ENCODE peak calls at places on chromosomes 1 and 21, in seven cellular contexts. One of them, this sample, is unnamed.

GRCh38 chr1:11558286-11558685 is 79.3 kb downstream of the DISP3 start:
- DNase-seq in stomach: no peak
- DNase-seq in choroid plexus epithelial cell: no peak
- DNase-seq in heart right ventricle: no peak
- DNase-seq in GM23338: peak
- DNase-seq in mesendoderm: peak
- DNase-seq in tibial artery: no peak
- DNase-seq in this sample: no peak

GRCh38 chr1:21931171-21932093 is 5.7 kb downstream of the HSPG2 start:
- DNase-seq in tibial artery: peak
- DNase-seq in heart right ventricle: peak
- DNase-seq in GM23338: no peak
- DNase-seq in stomach: peak
- DNase-seq in choroid plexus epithelial cell: peak
- DNase-seq in mesendoderm: peak
- DNase-seq in this sample: no peak

GRCh38 chr1:21645550-21645949 is 23.6 kb downstream of the RAP1GAP start:
- DNase-seq in mesendoderm: no peak
- DNase-seq in heart right ventricle: no peak
- DNase-seq in stomach: no peak
- DNase-seq in GM23338: no peak
- DNase-seq in choroid plexus epithelial cell: no peak
- DNase-seq in tibial artery: no peak
- DNase-seq in this sample: peak

GRCh38 chr1:110697606-110698005 is 22.9 kb upstream of the KCNA3 start:
- DNase-seq in stomach: no peak
- DNase-seq in GM23338: no peak
- DNase-seq in tibial artery: no peak
- DNase-seq in choroid plexus epithelial cell: no peak
- DNase-seq in mesendoderm: no peak
- DNase-seq in heart right ventricle: no peak
- DNase-seq in this sample: no peak

GRCh38 chr1:179924268-179924667 is 30.3 kb upstream of the CEP350 start:
- DNase-seq in tibial artery: no peak
- DNase-seq in mesendoderm: no peak
- DNase-seq in choroid plexus epithelial cell: no peak
- DNase-seq in stomach: no peak
- DNase-seq in GM23338: no peak
- DNase-seq in heart right ventricle: no peak
- DNase-seq in this sample: no peak

GRCh38 chr1:208162903-208163302 is 81.3 kb downstream of the PLXNA2 start:
- DNase-seq in tibial artery: peak
- DNase-seq in stomach: no peak
- DNase-seq in mesendoderm: no peak
- DNase-seq in heart right ventricle: no peak
- DNase-seq in GM23338: no peak
- DNase-seq in choroid plexus epithelial cell: no peak
- DNase-seq in this sample: no peak

GRCh38 chr1:210385228-210385627 is 56.5 kb downstream of the HHAT start:
- DNase-seq in heart right ventricle: no peak
- DNase-seq in choroid plexus epithelial cell: no peak
- DNase-seq in mesendoderm: no peak
- DNase-seq in stomach: no peak
- DNase-seq in tibial artery: no peak
- DNase-seq in GM23338: no peak
- DNase-seq in this sample: no peak

GRCh38 chr1:7420098-7420445 is 351.0 kb upstream of the VAMP3 start:
- DNase-seq in GM23338: no peak
- DNase-seq in stomach: peak
- DNase-seq in mesendoderm: no peak
- DNase-seq in tibial artery: peak
- DNase-seq in heart right ventricle: no peak
- DNase-seq in choroid plexus epithelial cell: no peak
- DNase-seq in this sample: no peak

GRCh38 chr1:234125283-234125682 is 220.8 kb downstream of the SLC35F3 start:
- DNase-seq in GM23338: peak
- DNase-seq in stomach: no peak
- DNase-seq in heart right ventricle: no peak
- DNase-seq in tibial artery: no peak
- DNase-seq in mesendoderm: peak
- DNase-seq in choroid plexus epithelial cell: peak
- DNase-seq in this sample: no peak

GRCh38 chr1:47216278-47217059 is 15.6 kb downstream of the TAL1 start:
- DNase-seq in GM23338: no peak
- DNase-seq in mesendoderm: no peak
- DNase-seq in tibial artery: no peak
- DNase-seq in choroid plexus epithelial cell: no peak
- DNase-seq in stomach: no peak
- DNase-seq in heart right ventricle: no peak
- DNase-seq in this sample: no peak

GRCh38 chr1:31867546-31867945 is 51.7 kb upstream of the SPOCD1 start:
- DNase-seq in mesendoderm: no peak
- DNase-seq in stomach: no peak
- DNase-seq in heart right ventricle: no peak
- DNase-seq in tibial artery: no peak
- DNase-seq in GM23338: no peak
- DNase-seq in choroid plexus epithelial cell: no peak
- DNase-seq in this sample: no peak

GRCh38 chr1:47449702-47450552 is 12.1 kb downstream of the FOXD2 start:
- DNase-seq in stomach: peak
- DNase-seq in mesendoderm: peak
- DNase-seq in GM23338: peak
- DNase-seq in tibial artery: no peak
- DNase-seq in choroid plexus epithelial cell: peak
- DNase-seq in heart right ventricle: peak
- DNase-seq in this sample: peak

GRCh38 chr21:40404319-40404906 is 442.5 kb downstream of the DSCAM start:
- DNase-seq in choroid plexus epithelial cell: no peak
- DNase-seq in heart right ventricle: no peak
- DNase-seq in stomach: no peak
- DNase-seq in mesendoderm: no peak
- DNase-seq in tibial artery: no peak
- DNase-seq in GM23338: no peak
- DNase-seq in this sample: no peak

GRCh38 chr1:215556996-215557395 is 10.1 kb upstream of the KCTD3 start:
- DNase-seq in choroid plexus epithelial cell: no peak
- DNase-seq in mesendoderm: no peak
- DNase-seq in heart right ventricle: no peak
- DNase-seq in stomach: no peak
- DNase-seq in GM23338: no peak
- DNase-seq in tibial artery: no peak
- DNase-seq in this sample: no peak

GRCh38 chr1:182340233-182341058 is 51.1 kb downstream of the GLUL start:
- DNase-seq in choroid plexus epithelial cell: no peak
- DNase-seq in tibial artery: no peak
- DNase-seq in stomach: no peak
- DNase-seq in GM23338: no peak
- DNase-seq in heart right ventricle: peak
- DNase-seq in mesendoderm: no peak
- DNase-seq in this sample: no peak

GRCh38 chr1:233620065-233620464 is 6.2 kb downstream of the KCNK1 start:
- DNase-seq in choroid plexus epithelial cell: no peak
- DNase-seq in stomach: no peak
- DNase-seq in GM23338: no peak
- DNase-seq in mesendoderm: no peak
- DNase-seq in heart right ventricle: no peak
- DNase-seq in tibial artery: no peak
- DNase-seq in this sample: no peak

GRCh38 chr1:162008799-162009198 is 14.9 kb downstream of the OLFML2B start:
- DNase-seq in heart right ventricle: no peak
- DNase-seq in tibial artery: no peak
- DNase-seq in stomach: no peak
- DNase-seq in GM23338: no peak
- DNase-seq in choroid plexus epithelial cell: no peak
- DNase-seq in mesendoderm: no peak
- DNase-seq in this sample: no peak

GRCh38 chr1:171421413-171422020 is 63.8 kb upstream of the PRRC2C start:
- DNase-seq in heart right ventricle: no peak
- DNase-seq in stomach: no peak
- DNase-seq in tibial artery: no peak
- DNase-seq in choroid plexus epithelial cell: no peak
- DNase-seq in GM23338: no peak
- DNase-seq in mesendoderm: no peak
- DNase-seq in this sample: no peak

GRCh38 chr1:41728403-41729202 is 190.1 kb downstream of the HIVEP3 start:
- DNase-seq in tibial artery: no peak
- DNase-seq in heart right ventricle: no peak
- DNase-seq in stomach: no peak
- DNase-seq in GM23338: no peak
- DNase-seq in mesendoderm: no peak
- DNase-seq in choroid plexus epithelial cell: no peak
- DNase-seq in this sample: no peak

GRCh38 chr1:110600716-110601115 is 5.4 kb downstream of the KCNA2 start:
- DNase-seq in heart right ventricle: no peak
- DNase-seq in stomach: no peak
- DNase-seq in choroid plexus epithelial cell: no peak
- DNase-seq in mesendoderm: no peak
- DNase-seq in GM23338: no peak
- DNase-seq in tibial artery: no peak
- DNase-seq in this sample: no peak

GRCh38 chr1:44501022-44501910 is 96.2 kb downstream of the RNF220 start:
- DNase-seq in tibial artery: no peak
- DNase-seq in GM23338: peak
- DNase-seq in stomach: no peak
- DNase-seq in heart right ventricle: peak
- DNase-seq in choroid plexus epithelial cell: no peak
- DNase-seq in mesendoderm: peak
- DNase-seq in this sample: no peak

GRCh38 chr1:86788300-86789206 is 84.2 kb downstream of the SH3GLB1 start:
- DNase-seq in heart right ventricle: no peak
- DNase-seq in GM23338: no peak
- DNase-seq in mesendoderm: no peak
- DNase-seq in tibial artery: peak
- DNase-seq in choroid plexus epithelial cell: peak
- DNase-seq in stomach: no peak
- DNase-seq in this sample: no peak

GRCh38 chr1:4057603-4058002 is 157.5 kb upstream of the C1orf174 start:
- DNase-seq in choroid plexus epithelial cell: no peak
- DNase-seq in mesendoderm: no peak
- DNase-seq in stomach: no peak
- DNase-seq in tibial artery: no peak
- DNase-seq in heart right ventricle: no peak
- DNase-seq in GM23338: no peak
- DNase-seq in this sample: no peak

GRCh38 chr1:4060850-4061249 is 160.8 kb upstream of the C1orf174 start:
- DNase-seq in mesendoderm: no peak
- DNase-seq in tibial artery: peak
- DNase-seq in GM23338: no peak
- DNase-seq in choroid plexus epithelial cell: no peak
- DNase-seq in heart right ventricle: no peak
- DNase-seq in stomach: no peak
- DNase-seq in this sample: no peak

GRCh38 chr1:4058706-4059105 is 158.6 kb upstream of the C1orf174 start:
- DNase-seq in choroid plexus epithelial cell: no peak
- DNase-seq in GM23338: no peak
- DNase-seq in mesendoderm: no peak
- DNase-seq in stomach: no peak
- DNase-seq in tibial artery: no peak
- DNase-seq in heart right ventricle: no peak
- DNase-seq in this sample: no peak

GRCh38 chr1:4058122-4058521 is 158.1 kb upstream of the C1orf174 start:
- DNase-seq in tibial artery: no peak
- DNase-seq in stomach: no peak
- DNase-seq in mesendoderm: no peak
- DNase-seq in GM23338: no peak
- DNase-seq in heart right ventricle: no peak
- DNase-seq in choroid plexus epithelial cell: no peak
- DNase-seq in this sample: no peak

GRCh38 chr1:4059270-4059669 is 159.2 kb upstream of the C1orf174 start:
- DNase-seq in mesendoderm: no peak
- DNase-seq in choroid plexus epithelial cell: no peak
- DNase-seq in stomach: no peak
- DNase-seq in heart right ventricle: no peak
- DNase-seq in tibial artery: no peak
- DNase-seq in GM23338: no peak
- DNase-seq in this sample: no peak
- H3K4me3 ChIP-seq in mesendoderm: no peak
- H3K4me3 ChIP-seq in choroid plexus epithelial cell: no peak
- H3K4me3 ChIP-seq in stomach: no peak
- H3K4me3 ChIP-seq in heart right ventricle: no peak
- H3K4me3 ChIP-seq in tibial artery: no peak
- H3K4me3 ChIP-seq in GM23338: no peak
- H3K4me3 ChIP-seq in this sample: no peak

GRCh38 chr21:14487490-14488432 is 58.4 kb downstream of the SAMSN1 start:
- DNase-seq in stomach: no peak
- DNase-seq in GM23338: no peak
- DNase-seq in choroid plexus epithelial cell: peak
- DNase-seq in heart right ventricle: no peak
- DNase-seq in mesendoderm: no peak
- DNase-seq in tibial artery: no peak
- DNase-seq in this sample: no peak
- H3K4me3 ChIP-seq in stomach: no peak
- H3K4me3 ChIP-seq in GM23338: no peak
- H3K4me3 ChIP-seq in choroid plexus epithelial cell: no peak
- H3K4me3 ChIP-seq in heart right ventricle: no peak
- H3K4me3 ChIP-seq in mesendoderm: no peak
- H3K4me3 ChIP-seq in tibial artery: no peak
- H3K4me3 ChIP-seq in this sample: no peak

GRCh38 chr1:66739401-66740157 is 12.7 kb upstream of the DYNLT5 start:
- DNase-seq in choroid plexus epithelial cell: no peak
- DNase-seq in tibial artery: no peak
- DNase-seq in GM23338: no peak
- DNase-seq in mesendoderm: peak
- DNase-seq in heart right ventricle: no peak
- DNase-seq in stomach: no peak
- DNase-seq in this sample: no peak
- H3K4me3 ChIP-seq in choroid plexus epithelial cell: no peak
- H3K4me3 ChIP-seq in tibial artery: no peak
- H3K4me3 ChIP-seq in GM23338: no peak
- H3K4me3 ChIP-seq in mesendoderm: no peak
- H3K4me3 ChIP-seq in heart right ventricle: no peak
- H3K4me3 ChIP-seq in stomach: no peak
- H3K4me3 ChIP-seq in this sample: no peak

GRCh38 chr1:176043537-176043936 is 163.5 kb downstream of the COP1 start:
- DNase-seq in mesendoderm: no peak
- DNase-seq in heart right ventricle: no peak
- DNase-seq in stomach: no peak
- DNase-seq in GM23338: no peak
- DNase-seq in tibial artery: no peak
- DNase-seq in choroid plexus epithelial cell: no peak
- DNase-seq in this sample: no peak
- H3K4me3 ChIP-seq in mesendoderm: no peak
- H3K4me3 ChIP-seq in heart right ventricle: no peak
- H3K4me3 ChIP-seq in stomach: no peak
- H3K4me3 ChIP-seq in GM23338: no peak
- H3K4me3 ChIP-seq in tibial artery: no peak
- H3K4me3 ChIP-seq in choroid plexus epithelial cell: no peak
- H3K4me3 ChIP-seq in this sample: no peak